ENCODE peak calls at places on chromosomes 1 and 21, in eight cellular contexts. B is K562, U is HCT116, S is mammary epithelial cell, Y is fibroblast of lung, G is astrocyte, D is endothelial cell of umbilical vein, C is endodermal cell. M is an unnamed sample.

GRCh38 chr1:206430031-206430983 is 40.0 kb upstream of the IKBKE start:
- DNase-seq in B (no peak), U (no peak), S (peak), Y (peak), G (peak), D (peak), C (no peak), M (peak)

GRCh38 chr1:145786271-145786670 is 37.6 kb downstream of the RNF115 start:
- DNase-seq in B (no peak), U (no peak), S (no peak), Y (no peak), G (no peak), D (no peak), C (no peak), M (no peak)

GRCh38 chr21:15729674-15730483 is at the start of gene USP25:
- DNase-seq in B (peak), U (peak), S (peak), Y (peak), G (peak), D (peak), C (peak), M (peak)

GRCh38 chr1:152473887-152474537 is 36.6 kb upstream of the LCE5A start:
- DNase-seq in B (no peak), U (no peak), S (peak), Y (no peak), G (no peak), D (no peak), C (no peak), M (no peak)

GRCh38 chr1:58909162-58909560 is 125.3 kb upstream of the JUN start:
- DNase-seq in B (no peak), U (no peak), S (peak), Y (peak), G (peak), D (peak), C (no peak), M (peak)

GRCh38 chr1:165257969-165258459 is 98.5 kb downstream of the LMX1A start:
- DNase-seq in B (peak), U (peak), S (peak), Y (peak), G (no peak), D (peak), C (peak), M (peak)

GRCh38 chr1:6034750-6035096 is 11.0 kb upstream of the KCNAB2 start:
- DNase-seq in B (no peak), U (no peak), S (no peak), Y (no peak), G (no peak), D (no peak), C (no peak), M (no peak)

GRCh38 chr1:107862064-107862463 is 102.9 kb downstream of the VAV3 start:
- DNase-seq in B (no peak), U (no peak), S (no peak), Y (no peak), G (no peak), D (peak), C (no peak), M (no peak)

GRCh38 chr1:240092301-240093119 is 827 bp downstream of the FMN2 start:
- DNase-seq in B (no peak), U (no peak), S (peak), Y (peak), G (peak), D (peak), C (peak), M (peak)

GRCh38 chr1:36696261-36696940 is 213.7 kb upstream of the CSF3R start:
- DNase-seq in B (no peak), U (no peak), S (no peak), Y (no peak), G (no peak), D (no peak), C (peak), M (no peak)

GRCh38 chr1:99180915-99181314 is 83.4 kb upstream of the PLPPR4 start:
- DNase-seq in B (no peak), U (no peak), S (no peak), Y (no peak), G (no peak), D (no peak), C (no peak), M (no peak)

GRCh38 chr1:192489748-192490147 is 85.8 kb upstream of the RGS1 start:
- DNase-seq in B (no peak), U (no peak), S (peak), Y (peak), G (peak), D (peak), C (no peak), M (peak)

GRCh38 chr1:22704440-22705067 is 6.1 kb upstream of the EPHB2 start:
- DNase-seq in B (peak), U (peak), S (peak), Y (peak), G (peak), D (peak), C (peak), M (peak)

GRCh38 chr1:116268211-116268610 is 104.8 kb upstream of the ATP1A1 start:
- DNase-seq in B (no peak), U (no peak), S (peak), Y (peak), G (no peak), D (no peak), C (no peak), M (peak)

GRCh38 chr1:26155370-26156284 is 3.3 kb upstream of the FAM110D start:
- DNase-seq in B (no peak), U (no peak), S (no peak), Y (no peak), G (no peak), D (no peak), C (peak), M (no peak)

GRCh38 chr21:21018841-21019240 is 20.6 kb downstream of the NCAM2 start:
- DNase-seq in B (no peak), U (no peak), S (no peak), Y (no peak), G (peak), D (no peak), C (no peak), M (no peak)

GRCh38 chr1:24052119-24052695 is 59.7 kb downstream of the MYOM3 start:
- DNase-seq in B (no peak), U (no peak), S (no peak), Y (no peak), G (peak), D (no peak), C (no peak), M (no peak)

GRCh38 chr1:118753976-118754375 is 234.2 kb downstream of the TBX15 start:
- DNase-seq in B (no peak), U (no peak), S (no peak), Y (no peak), G (no peak), D (no peak), C (no peak), M (no peak)

GRCh38 chr1:221961532-221962292 is 219.8 kb upstream of the DUSP10 start:
- DNase-seq in B (peak), U (peak), S (peak), Y (peak), G (peak), D (no peak), C (no peak), M (peak)

GRCh38 chr1:239803666-239804228 is 287.9 kb upstream of the FMN2 start:
- DNase-seq in B (no peak), U (no peak), S (no peak), Y (no peak), G (no peak), D (no peak), C (no peak), M (no peak)

GRCh38 chr1:204885288-204885711 is 14.6 kb downstream of the NFASC start:
- DNase-seq in B (no peak), U (no peak), S (peak), Y (no peak), G (peak), D (no peak), C (no peak), M (no peak)

GRCh38 chr21:41186763-41187536 is 19.0 kb downstream of the BACE2 start:
- DNase-seq in B (peak), U (no peak), S (peak), Y (no peak), G (no peak), D (no peak), C (peak), M (no peak)

GRCh38 chr1:28682840-28683239 is 14.3 kb downstream of the GMEB1 start:
- DNase-seq in B (peak), U (no peak), S (peak), Y (no peak), G (no peak), D (no peak), C (no peak), M (no peak)
- H3K4me3 ChIP-seq in B (no peak), U (no peak), S (no peak), Y (no peak), G (no peak), D (no peak), C (no peak), M (no peak)

DNA sequence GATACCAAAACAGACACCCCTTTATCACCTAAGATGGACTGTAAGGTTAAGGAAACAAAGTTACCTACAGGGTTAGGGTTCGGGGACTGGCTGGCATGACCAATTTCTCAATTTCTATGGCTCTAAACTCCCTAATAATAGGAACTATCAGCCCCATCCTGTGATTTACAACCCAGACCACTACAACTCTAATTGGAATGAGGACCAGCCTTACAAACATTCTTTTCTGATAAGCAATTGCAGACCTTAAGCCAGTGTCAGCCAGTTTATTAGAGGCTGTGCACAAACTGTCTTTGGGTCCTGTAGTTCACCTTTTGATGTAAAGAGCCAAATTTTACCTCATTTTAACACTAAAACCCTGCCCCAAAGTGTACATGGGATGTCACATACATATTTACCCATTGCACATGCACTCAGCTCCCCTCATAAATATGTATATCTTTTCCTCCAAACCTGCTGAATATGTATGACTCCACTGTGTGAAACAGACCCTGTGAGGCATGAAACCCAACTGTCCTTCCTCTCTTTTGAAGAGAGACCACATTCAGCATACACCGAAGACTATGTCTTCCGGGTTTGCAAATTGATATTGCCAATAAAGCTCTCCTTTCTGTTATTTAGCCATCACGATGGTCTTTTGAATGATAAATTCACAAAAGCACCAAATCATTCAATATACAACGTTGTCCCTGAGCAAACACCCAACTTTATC is 7.3 kb upstream of the APP start:
- DNase-seq in B (no peak), U (no peak), S (no peak), Y (no peak), G (peak), D (no peak), C (no peak), M (no peak)
- H3K9ac ChIP-seq in B (no peak), U (no peak), S (no peak), Y (no peak), G (no peak), D (no peak), C (no peak), M (no peak)

DNA sequence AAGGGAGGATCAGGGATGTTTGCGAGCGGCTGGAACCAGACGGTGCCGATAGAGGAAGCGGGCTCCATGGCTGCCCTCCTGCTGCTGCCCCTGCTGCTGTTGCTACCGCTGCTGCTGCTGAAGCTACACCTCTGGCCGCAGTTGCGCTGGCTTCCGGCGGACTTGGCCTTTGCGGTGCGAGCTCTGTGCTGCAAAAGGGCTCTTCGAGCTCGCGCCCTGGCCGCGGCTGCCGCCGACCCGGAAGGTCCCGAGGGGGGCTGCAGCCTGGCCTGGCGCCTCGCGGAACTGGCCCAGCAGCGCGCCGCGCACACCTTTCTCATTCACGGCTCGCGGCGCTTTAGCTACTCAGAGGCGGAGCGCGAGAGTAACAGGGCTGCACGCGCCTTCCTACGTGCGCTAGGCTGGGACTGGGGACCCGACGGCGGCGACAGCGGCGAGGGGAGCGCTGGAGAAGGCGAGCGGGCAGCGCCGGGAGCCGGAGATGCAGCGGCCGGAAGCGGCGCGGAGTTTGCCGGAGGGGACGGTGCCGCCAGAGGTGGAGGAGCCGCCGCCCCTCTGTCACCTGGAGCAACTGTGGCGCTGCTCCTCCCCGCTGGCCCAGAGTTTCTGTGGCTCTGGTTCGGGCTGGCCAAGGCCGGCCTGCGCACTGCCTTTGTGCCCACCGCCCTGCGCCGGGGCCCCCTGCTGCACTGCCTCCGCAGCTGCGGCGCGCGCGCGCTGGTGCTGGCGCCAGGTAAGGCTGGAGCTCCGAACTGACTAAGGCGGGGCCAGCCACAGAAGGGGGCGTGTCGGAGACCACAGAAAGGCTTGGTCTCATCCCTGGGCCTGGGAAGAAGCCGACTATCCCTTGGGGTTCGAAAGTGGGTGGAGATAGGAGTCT is 465 bp downstream of the SLC27A3 start:
- DNase-seq in B (peak), U (peak), S (peak), Y (peak), G (no peak), D (peak), C (peak), M (peak)
- TF ChIP-seq CTCF in B (no peak), U (no peak), S (peak), Y (no peak), G (no peak), D (no peak), C (peak), M (no peak)

GRCh38 chr1:110345480-110345879 is 6.3 kb downstream of the RBM15 start:
- DNase-seq in B (no peak), U (no peak), S (no peak), Y (no peak), G (no peak), D (no peak), C (no peak), M (no peak)
- H3K4me3 ChIP-seq in B (no peak), U (no peak), S (no peak), Y (no peak), G (no peak), D (no peak), C (peak), M (peak)

DNA sequence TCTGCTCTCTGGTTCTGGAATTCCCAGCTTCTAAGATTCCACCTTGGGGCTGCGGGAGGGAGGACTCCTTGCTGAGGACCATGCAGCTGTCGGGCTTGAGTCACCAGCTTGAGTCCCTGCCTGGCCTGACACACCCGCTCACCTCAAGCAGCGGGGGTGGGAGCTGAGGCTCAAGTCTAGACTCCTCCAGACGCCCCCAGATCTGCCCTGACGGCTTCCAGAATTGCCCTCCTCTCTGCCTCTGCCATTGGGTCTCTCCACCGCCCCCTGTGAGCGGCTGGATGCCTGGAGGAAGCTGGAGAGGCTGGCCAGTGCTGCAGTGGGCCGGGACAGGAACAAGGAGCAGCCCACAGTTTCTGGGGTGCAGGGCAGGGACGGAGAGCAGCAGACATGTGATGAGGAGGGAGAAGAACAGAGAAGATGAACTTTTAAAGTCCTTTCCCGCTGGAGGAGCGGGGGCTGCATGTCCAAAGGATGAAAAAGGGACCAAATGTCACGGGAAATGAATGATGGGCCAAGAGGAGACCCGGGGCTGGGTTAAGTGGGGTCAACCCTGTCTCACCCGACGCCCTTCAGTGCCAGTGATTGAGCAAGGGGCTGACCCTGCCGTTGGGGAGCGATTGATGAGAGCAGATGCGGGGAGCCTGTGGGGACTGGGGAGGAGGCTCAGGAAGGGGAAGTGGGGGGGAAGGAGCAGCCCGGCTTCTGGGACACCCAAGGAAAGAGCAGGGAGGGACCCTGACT is 13.5 kb downstream of the CRABP2 start:
- DNase-seq in B (peak), U (no peak), S (peak), Y (no peak), G (no peak), D (no peak), C (peak), M (peak)
- H3K9ac ChIP-seq in B (no peak), U (peak), S (peak), Y (no peak), G (no peak), D (no peak), C (no peak), M (peak)

GRCh38 chr1:88961081-88961480 is 31.3 kb downstream of the KYAT3 start:
- DNase-seq in B (no peak), U (no peak), S (no peak), Y (no peak), G (no peak), D (no peak), C (no peak), M (peak)

GRCh38 chr1:88956003-88956402 is 36.4 kb downstream of the KYAT3 start:
- DNase-seq in B (no peak), U (no peak), S (no peak), Y (no peak), G (no peak), D (no peak), C (no peak), M (no peak)

GRCh38 chr1:88961647-88962275 is 30.7 kb downstream of the KYAT3 start:
- DNase-seq in B (no peak), U (no peak), S (peak), Y (no peak), G (no peak), D (no peak), C (no peak), M (peak)
- TF ChIP-seq CTCF in B (no peak), U (no peak), S (no peak), Y (no peak), G (no peak), D (no peak), C (no peak), M (no peak)

GRCh38 chr1:30748699-30749401 is 8.7 kb downstream of the LAPTM5 start:
- DNase-seq in B (no peak), U (no peak), S (no peak), Y (no peak), G (no peak), D (peak), C (peak), M (no peak)
- H3K4me3 ChIP-seq in B (no peak), U (no peak), S (no peak), Y (no peak), G (no peak), D (no peak), C (no peak), M (no peak)

GRCh38 chr1:10378071-10378841 is 20.6 kb upstream of the PGD start:
- DNase-seq in B (peak), U (no peak), S (peak), Y (peak), G (peak), D (peak), C (no peak), M (peak)
- H3K9ac ChIP-seq in B (no peak), U (no peak), S (no peak), Y (no peak), G (peak), D (no peak), C (peak), M (peak)